ENCODE peak calls at places on chromosomes 6 and 20, in six cellular contexts. S is pancreas, N is omental fat pad, T is fibroblast of gingiva, I is stomach, W is HTR-8/SVneo. G is an unnamed sample.

GRCh38 chr6:129959358-129959930 is 58.9 kb upstream of the L3MBTL3 start:
- DNase-seq in I (no peak), W (no peak), N (no peak), T (no peak), S (peak), G (no peak)

GRCh38 chr6:142537612-142538478 is 236.0 kb downstream of the ADGRG6 start:
- DNase-seq in T (no peak), S (no peak), N (no peak), I (no peak), W (peak), G (peak)

GRCh38 chr20:51529758-51530157 is 12.8 kb downstream of the NFATC2 start:
- DNase-seq in W (no peak), S (no peak), T (no peak), I (peak), N (no peak), G (no peak)

GRCh38 chr6:34852406-34853085 is 35.3 kb downstream of the TAF11 start:
- DNase-seq in S (no peak), W (no peak), N (no peak), T (no peak), I (no peak), G (no peak)

GRCh38 chr20:56537997-56538396 is 5.0 kb downstream of the FAM209B start:
- DNase-seq in I (no peak), N (no peak), T (no peak), S (no peak), W (no peak), G (no peak)

GRCh38 chr6:131949615-131949908 is 1.6 kb downstream of the CCN2 start:
- DNase-seq in W (no peak), N (no peak), T (peak), I (no peak), S (no peak), G (no peak)

GRCh38 chr6:12761376-12762115 is 45.0 kb downstream of the PHACTR1 start:
- DNase-seq in W (no peak), S (no peak), N (no peak), I (no peak), T (peak), G (peak)

GRCh38 chr20:22604815-22605214 is 20.4 kb upstream of the FOXA2 start:
- DNase-seq in N (no peak), S (no peak), W (no peak), I (no peak), T (no peak), G (no peak)

GRCh38 chr20:10498196-10498595 is 63.1 kb downstream of the SLX4IP start:
- DNase-seq in S (no peak), I (no peak), N (no peak), T (no peak), W (no peak), G (no peak)

GRCh38 chr6:143543435-143543834 is 31.9 kb upstream of the FUCA2 start:
- DNase-seq in N (no peak), S (no peak), I (no peak), T (no peak), W (no peak), G (no peak)

GRCh38 chr6:10809098-10809497 is 29.2 kb downstream of the MAK start:
- DNase-seq in I (no peak), W (no peak), S (no peak), T (no peak), N (no peak), G (no peak)

GRCh38 chr20:61991476-61991875 is 74.2 kb downstream of the TAF4 start:
- DNase-seq in N (no peak), S (no peak), I (no peak), T (no peak), W (no peak), G (no peak)

GRCh38 chr20:42204261-42204660 is 586.1 kb upstream of the CHD6 start:
- DNase-seq in I (no peak), W (no peak), N (no peak), T (no peak), S (no peak), G (no peak)

GRCh38 chr20:18904624-18905023 is 91.0 kb downstream of the SCP2D1 start:
- DNase-seq in S (no peak), W (no peak), T (no peak), N (no peak), I (no peak), G (no peak)

GRCh38 chr6:82178084-82178758 is 69.3 kb downstream of the IBTK start:
- DNase-seq in S (no peak), T (peak), N (no peak), W (peak), I (no peak), G (peak)

GRCh38 chr6:43128926-43129325 is 42.1 kb upstream of the SRF start:
- DNase-seq in T (peak), W (no peak), I (no peak), S (no peak), N (no peak), G (no peak)

GRCh38 chr6:27250955-27251671 is 3.6 kb downstream of the PRSS16 start:
- DNase-seq in T (no peak), W (peak), I (peak), N (no peak), S (peak), G (peak)

GRCh38 chr6:158708239-158708638 is 58.4 kb downstream of the SYTL3 start:
- DNase-seq in S (no peak), W (no peak), T (peak), I (peak), N (no peak), G (peak)

GRCh38 chr6:3351105-3351676 is 92.4 kb downstream of the PSMG4 start:
- DNase-seq in N (no peak), I (no peak), T (no peak), W (no peak), S (no peak), G (peak)

GRCh38 chr6:15073883-15074465 is 171.9 kb upstream of the JARID2 start:
- DNase-seq in S (no peak), I (no peak), W (no peak), N (no peak), T (no peak), G (no peak)

GRCh38 chr6:42805297-42805861 is 23.5 kb downstream of the BICRAL start:
- DNase-seq in N (no peak), T (no peak), W (no peak), S (no peak), I (no peak), G (no peak)

GRCh38 chr6:157707576-157707975 is 115.5 kb upstream of the SNX9 start:
- DNase-seq in W (no peak), S (no peak), N (no peak), T (no peak), I (no peak), G (no peak)

GRCh38 chr6:41846666-41847237 is 48.4 kb downstream of the USP49 start:
- DNase-seq in S (peak), W (peak), T (peak), N (peak), I (peak), G (peak)

GRCh38 chr20:49029203-49029602 is 16.9 kb upstream of the CSE1L start:
- DNase-seq in W (no peak), I (no peak), N (no peak), T (no peak), S (no peak), G (no peak)

GRCh38 chr6:90496191-90496590 is 90.7 kb downstream of the MAP3K7 start:
- DNase-seq in W (no peak), S (no peak), I (no peak), N (no peak), T (no peak), G (no peak)

GRCh38 chr6:14549319-14549770 is 431.8 kb downstream of the CD83 start:
- DNase-seq in S (no peak), W (no peak), N (no peak), T (no peak), I (no peak), G (no peak)

GRCh38 chr6:106182455-106182854 is 96.3 kb downstream of the PRDM1 start:
- DNase-seq in N (no peak), I (no peak), T (no peak), W (no peak), S (no peak), G (no peak)

GRCh38 chr20:14235355-14235754 is 102.1 kb downstream of the FLRT3 start:
- DNase-seq in T (peak), N (no peak), I (no peak), S (no peak), W (no peak), G (no peak)

GRCh38 chr6:154954352-154954751 is 40.8 kb upstream of the TIAM2 start:
- DNase-seq in W (no peak), N (no peak), T (no peak), I (no peak), S (no peak), G (no peak)

GRCh38 chr6:157530126-157530525 is 149.1 kb downstream of the ZDHHC14 start:
- DNase-seq in S (no peak), T (no peak), I (no peak), W (no peak), N (no peak), G (peak)

GRCh38 chr6:100121854-100122609 is 128.0 kb upstream of the MCHR2 start:
- DNase-seq in N (no peak), I (no peak), S (no peak), W (no peak), T (peak), G (no peak)

GRCh38 chr20:4062721-4063606 is 47.6 kb upstream of the RNF24 start:
- DNase-seq in S (no peak), T (no peak), I (no peak), N (no peak), W (no peak), G (no peak)

GRCh38 chr20:1901704-1902103 is 6.5 kb downstream of the SIRPA start:
- DNase-seq in T (no peak), I (no peak), W (no peak), S (no peak), N (no peak), G (no peak)

GRCh38 chr6:166996406-166996805 is 2.8 kb upstream of the CEP43 start:
- DNase-seq in N (no peak), S (no peak), I (no peak), W (no peak), T (no peak), G (no peak)

GRCh38 chr20:61520761-61521460 is 268.9 kb downstream of the CDH4 start:
- DNase-seq in N (no peak), I (no peak), W (peak), T (peak), S (no peak), G (peak)

GRCh38 chr6:33711140-33712129 is at the start of gene UQCC2:
- DNase-seq in N (peak), T (peak), S (peak), I (peak), W (peak), G (peak)

GRCh38 chr6:163417595-163417994 is 3.1 kb downstream of the QKI start:
- DNase-seq in N (no peak), I (no peak), W (no peak), S (no peak), T (no peak), G (no peak)

GRCh38 chr20:40317156-40317790 is 371.8 kb downstream of the MAFB start:
- DNase-seq in S (no peak), N (no peak), T (no peak), W (no peak), I (no peak), G (no peak)

GRCh38 chr6:33095681-33096080 is 19.9 kb downstream of the HLA-DPB1 start:
- DNase-seq in I (no peak), S (no peak), N (no peak), T (no peak), W (no peak), G (no peak)

G was measured in Daoy.